ENCODE peak calls at places on chromosomes 5 and 9, in five cellular contexts. W is sigmoid colon, F is prostate gland, R is RWPE1, Y is T follicular helper cell. D is an unnamed sample.

GRCh38 chr5:1171340-1171941 is 30.0 kb upstream of the SLC6A19 start:
- DNase-seq in Y (no peak), F (no peak), W (no peak), R (peak), D (no peak)

GRCh38 chr9:121888438-121888775 is 204.7 kb downstream of the TTLL11 start:
- DNase-seq in R (no peak), W (no peak), Y (no peak), F (no peak), D (no peak)

GRCh38 chr9:137774775-137775386 is 102.7 kb upstream of the CACNA1B start:
- DNase-seq in Y (no peak), F (no peak), R (no peak), W (peak), D (no peak)

GRCh38 chr9:107007361-107007760 is 144.4 kb downstream of the ZNF462 start:
- DNase-seq in F (no peak), R (no peak), Y (no peak), W (no peak), D (no peak)

GRCh38 chr9:90433398-90433890 is 209.2 kb downstream of the DIRAS2 start:
- DNase-seq in Y (no peak), R (peak), F (no peak), W (no peak), D (no peak)

GRCh38 chr5:40775085-40775845 is 19.5 kb upstream of the TTC33 start:
- DNase-seq in F (no peak), R (no peak), Y (no peak), W (no peak), D (no peak)

GRCh38 chr9:76194896-76195295 is 199.3 kb downstream of the RFK start:
- DNase-seq in R (no peak), F (no peak), Y (no peak), W (no peak), D (no peak)

GRCh38 chr5:174775071-174775470 is 50.7 kb downstream of the MSX2 start:
- DNase-seq in Y (no peak), R (no peak), F (no peak), W (no peak), D (no peak)

GRCh38 chr9:81456431-81456970 is 232.8 kb downstream of the TLE1 start:
- DNase-seq in F (no peak), Y (no peak), W (no peak), R (no peak), D (no peak)

GRCh38 chr9:20941177-20941690 is 90.2 kb downstream of the HACD4 start:
- DNase-seq in R (peak), F (peak), Y (peak), W (peak), D (no peak)

GRCh38 chr9:16030513-16031185 is 477.8 kb downstream of the CCDC171 start:
- DNase-seq in R (peak), F (no peak), W (no peak), Y (no peak), D (no peak)

GRCh38 chr9:111161015-111161415 is 122.7 kb upstream of the LPAR1 start:
- DNase-seq in Y (no peak), W (no peak), F (no peak), R (no peak), D (no peak)

GRCh38 chr5:93192107-93192506 is 388.9 kb downstream of the NR2F1-AS1 start:
- DNase-seq in R (peak), W (no peak), Y (no peak), F (no peak), D (no peak)

GRCh38 chr9:78006734-78007133 is 24.9 kb downstream of the GNAQ start:
- DNase-seq in Y (no peak), F (no peak), R (no peak), W (no peak), D (no peak)

GRCh38 chr5:149053027-149053705 is 9.7 kb downstream of the SH3TC2 start:
- DNase-seq in R (peak), W (no peak), F (peak), Y (no peak), D (no peak)

GRCh38 chr5:34412769-34413168 is 243.4 kb upstream of the RAI14 start:
- DNase-seq in W (no peak), R (no peak), F (no peak), Y (no peak), D (no peak)

GRCh38 chr5:151757233-151758140 is 944 bp downstream of the ATOX1 start:
- DNase-seq in W (no peak), F (peak), R (peak), Y (peak), D (no peak)